ENCODE peak calls at places on chromosomes 13 and 19, in seven cellular contexts. A is K562, O is HepG2, E is HCT116, P is SK-N-SH, C is H1, H is GM12878. L is an unnamed sample.

GRCh38 chr19:3899531-3900294 is 19.2 kb downstream of the ATCAY start:
- DNase-seq in A (no peak), O (no peak), E (no peak), P (no peak), C (no peak), H (no peak), L (peak)

GRCh38 chr19:11096210-11096841 is 7.1 kb downstream of the LDLR start:
- DNase-seq in A (no peak), O (no peak), E (no peak), P (no peak), C (no peak), H (peak), L (no peak)

GRCh38 chr19:28425431-28425931 is 787.5 kb downstream of the UQCRFS1 start:
- DNase-seq in A (no peak), O (no peak), E (no peak), P (no peak), C (no peak), H (no peak), L (no peak)

GRCh38 chr19:18809149-18809978 is 18.3 kb upstream of the COMP start:
- DNase-seq in A (no peak), O (no peak), E (no peak), P (no peak), C (no peak), H (no peak), L (no peak)

GRCh38 chr19:38543807-38544568 is 73.8 kb downstream of the MAP4K1 start:
- DNase-seq in A (peak), O (peak), E (peak), P (peak), C (no peak), H (peak), L (peak)

GRCh38 chr13:82713681-82714405 is 1168.4 kb downstream of the SLITRK1 start:
- DNase-seq in A (no peak), O (no peak), E (no peak), P (no peak), C (no peak), H (no peak), L (no peak)

GRCh38 chr13:72645521-72645920 is 81.9 kb downstream of the MZT1 start:
- DNase-seq in A (no peak), O (no peak), E (no peak), P (no peak), C (no peak), H (no peak), L (no peak)

GRCh38 chr19:5230730-5231555 is 109.7 kb downstream of the PTPRS start:
- DNase-seq in A (no peak), O (no peak), E (no peak), P (no peak), C (no peak), H (no peak), L (no peak)

GRCh38 chr13:59680429-59681024 is 483.2 kb downstream of the DIAPH3 start:
- DNase-seq in A (peak), O (no peak), E (peak), P (no peak), C (no peak), H (no peak), L (peak)

GRCh38 chr19:29054886-29055675 is 157.9 kb downstream of the UQCRFS1 start:
- DNase-seq in A (no peak), O (no peak), E (no peak), P (no peak), C (no peak), H (no peak), L (no peak)

DNA sequence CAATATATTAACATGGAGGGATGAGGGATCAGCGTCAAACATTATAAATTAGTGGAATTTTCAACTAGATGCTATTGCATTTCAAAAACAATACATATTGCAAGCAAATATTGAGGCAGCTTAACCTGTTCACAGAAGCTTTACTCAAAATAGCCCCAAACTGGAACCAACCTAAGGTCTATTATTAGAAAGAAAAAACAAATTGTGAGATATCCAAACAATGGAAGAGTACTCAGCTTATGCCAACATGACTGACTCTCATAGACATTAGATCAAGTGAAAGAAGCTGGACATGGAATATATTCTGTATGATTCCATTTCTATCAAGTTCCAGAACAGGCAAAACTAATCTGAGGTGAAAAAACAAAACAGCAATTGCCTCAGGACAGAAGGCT is 27.6 kb upstream of the NEK3 start:
- DNase-seq in A (no peak), O (no peak), E (no peak), P (no peak), C (no peak), H (no peak), L (no peak)
- TF ChIP-seq JUND in A (no peak), O (no peak), E (no peak), P (no peak), C (no peak), H (no peak), L (no peak)

GRCh38 chr13:27853871-27854270 is 61.6 kb downstream of the GSX1 start:
- DNase-seq in A (no peak), O (no peak), E (no peak), P (no peak), C (no peak), H (no peak), L (no peak)
- TF ChIP-seq JUND in A (no peak), O (no peak), E (no peak), P (no peak), C (no peak), H (no peak), L (no peak)

GRCh38 chr19:35977446-35978222 is 17.4 kb upstream of the SDHAF1 start:
- DNase-seq in A (peak), O (peak), E (peak), P (peak), C (peak), H (no peak), L (no peak)
- TF ChIP-seq JUND in A (no peak), O (no peak), E (no peak), P (no peak), C (no peak), H (no peak), L (no peak)

DNA sequence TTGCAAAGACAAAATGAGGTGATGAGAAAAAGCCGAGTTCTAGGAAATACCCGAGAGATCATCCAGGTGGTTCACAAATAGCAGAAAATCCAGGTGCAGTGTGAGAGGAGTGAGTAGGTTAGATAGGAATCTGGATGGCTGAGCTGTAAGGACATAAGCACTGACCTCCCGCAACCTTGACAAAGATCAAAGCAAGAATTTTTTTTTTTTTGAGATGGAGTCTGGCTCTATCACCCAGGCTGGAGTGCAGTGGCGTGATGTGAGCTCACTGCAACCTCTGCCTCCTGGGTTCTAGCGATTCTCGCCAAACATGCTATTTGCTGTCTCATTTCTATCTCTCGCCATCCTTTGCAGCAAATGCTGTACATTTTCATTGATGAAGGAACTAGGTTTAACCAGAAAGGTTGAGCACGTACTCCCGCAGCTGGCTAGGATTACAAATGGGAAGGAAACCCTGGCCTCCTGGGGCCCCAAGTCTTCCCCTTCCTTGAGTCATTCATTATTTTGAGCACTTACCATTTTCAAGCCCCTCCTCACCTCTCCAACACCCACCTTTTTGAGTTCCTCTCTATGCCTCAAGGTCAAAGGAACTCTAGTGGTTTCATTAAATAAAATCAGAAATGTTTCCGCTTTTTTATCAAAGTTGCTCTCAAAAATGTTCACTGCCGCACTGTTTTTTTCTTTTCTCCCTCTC is 38.8 kb downstream of the NLRP12 start:
- DNase-seq in A (no peak), O (peak), E (no peak), P (no peak), C (no peak), H (no peak), L (no peak)
- TF ChIP-seq JUND in A (no peak), O (no peak), E (no peak), P (no peak), C (no peak), H (no peak), L (no peak)

DNA sequence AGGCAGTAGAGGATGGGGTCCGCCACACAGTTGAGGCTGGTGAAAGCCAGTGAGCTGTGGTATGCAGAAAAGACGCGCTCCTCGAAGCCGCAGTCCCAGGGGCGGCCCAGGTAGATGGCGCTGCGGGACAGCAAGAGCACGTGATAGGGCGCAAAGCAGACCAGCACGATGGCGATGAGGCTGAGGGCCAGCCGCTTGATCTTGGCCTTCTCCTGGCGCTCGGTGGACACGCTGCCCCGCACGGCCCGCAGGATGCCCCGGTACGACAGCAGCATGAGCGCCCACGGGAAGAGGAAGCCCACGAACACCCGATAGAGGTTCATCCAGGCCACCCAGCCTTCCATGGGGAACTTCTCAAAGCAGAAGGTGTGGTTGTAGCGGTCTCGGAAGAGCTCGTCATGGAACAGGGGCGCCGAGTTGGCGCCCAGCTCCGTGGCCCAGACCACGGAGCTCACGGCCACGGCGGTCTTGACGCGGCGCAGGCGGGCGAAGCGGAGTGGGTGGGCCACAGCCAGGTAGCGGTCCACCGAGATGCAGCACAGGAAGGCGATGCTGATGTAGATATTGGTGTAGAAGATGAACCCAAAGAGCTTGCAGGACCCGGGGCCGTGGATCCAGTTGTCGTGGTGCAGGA is 6.5 kb upstream of the OPA3 start:
- DNase-seq in A (peak), O (peak), E (no peak), P (peak), C (peak), H (no peak), L (peak)
- TF ChIP-seq JUND in A (peak), O (no peak), E (no peak), P (no peak), C (no peak), H (no peak), L (no peak)

GRCh38 chr13:74264333-74264732 is 130.1 kb upstream of the KLF12 start:
- DNase-seq in A (no peak), O (no peak), E (no peak), P (no peak), C (no peak), H (no peak), L (no peak)

GRCh38 chr13:74258951-74259350 is 124.7 kb upstream of the KLF12 start:
- DNase-seq in A (no peak), O (no peak), E (no peak), P (no peak), C (no peak), H (no peak), L (no peak)

GRCh38 chr13:74256969-74257368 is 122.8 kb upstream of the KLF12 start:
- DNase-seq in A (no peak), O (no peak), E (no peak), P (no peak), C (no peak), H (no peak), L (no peak)

GRCh38 chr13:74259641-74260040 is 125.4 kb upstream of the KLF12 start:
- DNase-seq in A (no peak), O (no peak), E (no peak), P (no peak), C (no peak), H (no peak), L (no peak)
- TF ChIP-seq JUND in A (no peak), O (no peak), E (no peak), P (no peak), C (no peak), H (no peak), L (no peak)

GRCh38 chr13:113805431-113806103 is 46.5 kb downstream of the TMEM255B start:
- DNase-seq in A (no peak), O (no peak), E (no peak), P (no peak), C (no peak), H (no peak), L (no peak)

GRCh38 chr13:113802761-113803160 is 43.7 kb downstream of the TMEM255B start:
- DNase-seq in A (no peak), O (no peak), E (no peak), P (no peak), C (no peak), H (no peak), L (no peak)

GRCh38 chr13:113803409-113804016 is 44.5 kb downstream of the TMEM255B start:
- DNase-seq in A (no peak), O (no peak), E (no peak), P (no peak), C (no peak), H (no peak), L (no peak)

GRCh38 chr13:113804703-113805430 is 45.8 kb downstream of the TMEM255B start:
- DNase-seq in A (no peak), O (no peak), E (no peak), P (no peak), C (no peak), H (no peak), L (no peak)

GRCh38 chr13:113804017-113804702 is 45.1 kb downstream of the TMEM255B start:
- DNase-seq in A (no peak), O (no peak), E (no peak), P (no peak), C (no peak), H (no peak), L (no peak)
- TF ChIP-seq JUND in A (no peak), O (no peak), E (no peak), P (no peak), C (no peak), H (no peak), L (no peak)

L was measured in T47D.